ENCODE peak calls at places on chromosome 20, in six cellular contexts. K, S, Z, E, O and W are unnamed samples.

GRCh38 chr20:19756756-19757486 is 1.1 kb upstream of the RIN2 start:
- DNase-seq in O (no peak), E (no peak), Z (no peak), K (no peak), S (no peak), W (no peak)

GRCh38 chr20:36285746-36286447 is 20.2 kb upstream of the DLGAP4 start:
- DNase-seq in Z (no peak), E (peak; percentile 26), O (no peak), K (no peak), S (no peak), W (no peak)

GRCh38 chr20:11395581-11395980 is 522.1 kb upstream of the BTBD3 start:
- DNase-seq in O (no peak), Z (no peak), S (no peak), E (no peak), K (no peak), W (peak; percentile 45)

GRCh38 chr20:5919634-5920544 is 30.4 kb downstream of the TRMT6 start:
- DNase-seq in E (no peak), Z (no peak), O (no peak), S (no peak), K (no peak), W (peak; percentile 58)

GRCh38 chr20:50625986-50626677 is 65.2 kb downstream of the RIPOR3 start:
- DNase-seq in Z (peak; percentile 56), K (no peak), O (peak; percentile 49), S (peak; percentile 70), E (peak; percentile 86), W (no peak)

GRCh38 chr20:31861346-31862156 is 8.8 kb downstream of the DUSP15 start:
- DNase-seq in S (peak; percentile 43), O (peak; percentile 39), E (peak; percentile 76), Z (no peak), K (no peak), W (peak; percentile 32)

GRCh38 chr20:25315418-25316210 is 67.7 kb downstream of the PYGB start:
- DNase-seq in Z (peak; percentile 11), O (no peak), E (no peak), K (no peak), S (no peak), W (peak; percentile 54)

GRCh38 chr20:46993465-46994095 is 98.9 kb downstream of the EYA2 start:
- DNase-seq in Z (no peak), O (no peak), K (no peak), E (no peak), S (no peak), W (no peak)

GRCh38 chr20:25052255-25053206 is 5.4 kb downstream of the ACSS1 start:
- DNase-seq in O (peak; percentile 28), S (no peak), Z (no peak), K (no peak), E (peak; percentile 35), W (no peak)

GRCh38 chr20:40966103-40966502 is 62.5 kb upstream of the TOP1 start:
- DNase-seq in S (no peak), O (no peak), K (no peak), E (no peak), Z (no peak), W (no peak)

GRCh38 chr20:12072945-12073245 is 155.2 kb downstream of the BTBD3 start:
- DNase-seq in Z (no peak), O (no peak), K (no peak), E (no peak), S (peak; percentile 46), W (no peak)

GRCh38 chr20:56202493-56203077 is 45.9 kb upstream of the MC3R start:
- DNase-seq in E (no peak), Z (no peak), S (no peak), O (peak; percentile 17), K (no peak), W (peak; percentile 23)

GRCh38 chr20:56995635-56996075 is 270.8 kb downstream of the BMP7 start:
- DNase-seq in O (no peak), Z (no peak), E (no peak), S (no peak), K (no peak), W (peak; percentile 17)

GRCh38 chr20:46635514-46636091 is 15.7 kb downstream of the SLC13A3 start:
- DNase-seq in O (no peak), Z (no peak), K (no peak), E (no peak), S (no peak), W (peak; percentile 15)

GRCh38 chr20:57650756-57651483 is 30.7 kb upstream of the ZBP1 start:
- DNase-seq in S (no peak), Z (no peak), O (no peak), K (no peak), E (no peak), W (no peak)

GRCh38 chr20:47821481-47822100 is 36.3 kb upstream of the SULF2 start:
- DNase-seq in K (no peak), O (no peak), S (no peak), E (no peak), Z (no peak), W (peak; percentile 92)

GRCh38 chr20:37968726-37969401 is 64.4 kb downstream of the TTI1 start:
- DNase-seq in S (no peak), E (no peak), O (no peak), Z (no peak), K (no peak), W (no peak)

GRCh38 chr20:56322661-56323060 is 36.1 kb upstream of the FAM210B start:
- DNase-seq in S (no peak), K (no peak), O (no peak), E (no peak), Z (no peak), W (no peak)

DNA sequence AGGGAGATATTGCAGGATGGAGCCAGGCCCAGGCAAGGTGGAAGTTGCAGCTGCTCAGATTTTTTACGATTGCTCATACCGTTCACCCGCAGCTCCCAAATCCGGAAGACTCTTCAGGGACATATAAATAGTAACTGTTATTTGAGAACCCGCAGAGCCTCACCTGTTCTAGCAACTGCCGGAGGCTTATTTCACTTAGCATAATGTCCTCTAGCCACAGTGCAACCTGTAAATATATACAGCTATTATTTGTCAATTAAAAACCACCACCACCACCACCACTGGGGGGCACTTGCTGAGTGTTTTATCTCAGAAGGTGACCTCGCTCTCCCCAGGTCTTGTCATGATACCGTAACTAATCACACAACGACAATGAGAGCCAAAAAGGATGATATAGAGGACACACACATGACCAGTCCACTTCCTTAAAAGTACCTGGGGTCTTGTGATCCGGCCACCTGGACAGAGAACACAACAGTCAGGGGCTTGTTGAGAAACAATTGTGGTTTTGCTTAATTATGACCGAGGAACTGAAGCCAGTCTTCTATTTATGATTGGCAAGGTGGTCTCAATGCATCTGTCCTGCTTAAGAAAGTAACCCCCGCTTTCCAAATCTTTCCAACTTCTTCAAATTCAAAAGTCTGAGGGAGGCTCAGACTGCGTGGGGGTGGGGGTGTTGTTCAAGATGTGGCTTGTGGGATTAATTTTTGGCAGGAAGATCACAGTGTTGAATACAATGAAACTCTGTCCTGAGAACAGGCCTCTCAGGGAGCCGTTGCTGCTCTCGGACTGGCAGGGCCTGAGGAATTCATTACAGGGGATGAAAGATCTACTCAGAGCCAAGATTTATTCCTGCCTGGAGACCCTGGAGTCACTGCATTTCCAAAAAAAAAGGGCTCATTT is 107.7 kb upstream of the PRND start:
- DNase-seq in E (no peak), S (peak; percentile 71), K (peak; percentile 74), O (peak; percentile 34), Z (peak; percentile 52), W (peak; percentile 85)
- H3K27ac ChIP-seq in E (peak overlapping the region; percentile 64), S (no peak overlapping the region), K (peak overlapping the region; percentile 79), O (no peak overlapping the region), Z (peak overlapping the region; percentile 77), W (peak overlapping the region; percentile 81)

DNA sequence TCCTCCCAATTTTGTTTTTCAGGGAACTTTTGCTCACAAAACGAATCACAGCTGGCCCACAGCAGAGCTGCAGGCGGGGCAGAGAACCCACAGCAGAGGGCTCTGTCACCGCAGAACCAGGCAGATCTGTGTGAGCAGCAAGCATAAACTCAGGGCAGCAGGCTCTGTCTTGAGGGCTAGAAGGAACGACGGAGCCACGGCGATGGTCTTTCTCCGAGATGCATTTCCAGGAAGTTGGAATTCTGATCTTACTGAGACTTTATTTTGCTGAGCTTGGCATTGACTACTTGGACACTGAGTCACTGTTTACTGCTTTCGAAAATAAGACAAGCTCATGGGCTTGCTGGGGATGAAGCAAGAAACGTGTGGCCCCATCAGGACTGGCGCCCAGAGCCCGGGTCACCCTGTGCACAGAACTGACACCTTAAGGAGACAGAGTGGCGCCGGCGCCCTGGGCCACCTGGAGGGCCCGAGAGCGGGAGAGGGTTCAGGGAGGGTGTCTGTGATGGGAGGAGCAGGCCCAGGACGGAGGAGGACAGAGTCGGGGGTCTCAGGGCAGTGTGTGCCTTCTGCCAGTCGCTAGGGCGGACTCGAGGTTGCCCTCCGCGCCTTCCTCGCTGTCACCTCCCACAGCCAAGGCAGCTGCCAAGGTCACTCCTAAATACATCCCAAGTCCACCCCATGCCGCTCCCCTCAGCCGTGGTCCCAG is 106.2 kb upstream of the NXT1 start:
- DNase-seq in E (peak; percentile 69), O (peak; percentile 55), K (no peak), Z (no peak), S (peak; percentile 58), W (no peak)
- H3K27ac ChIP-seq in E (no peak overlapping the region), O (no peak overlapping the region), K (no peak overlapping the region), Z (peak overlapping the region; percentile 25), S (peak overlapping the region; percentile 60), W (no peak overlapping the region)

DNA sequence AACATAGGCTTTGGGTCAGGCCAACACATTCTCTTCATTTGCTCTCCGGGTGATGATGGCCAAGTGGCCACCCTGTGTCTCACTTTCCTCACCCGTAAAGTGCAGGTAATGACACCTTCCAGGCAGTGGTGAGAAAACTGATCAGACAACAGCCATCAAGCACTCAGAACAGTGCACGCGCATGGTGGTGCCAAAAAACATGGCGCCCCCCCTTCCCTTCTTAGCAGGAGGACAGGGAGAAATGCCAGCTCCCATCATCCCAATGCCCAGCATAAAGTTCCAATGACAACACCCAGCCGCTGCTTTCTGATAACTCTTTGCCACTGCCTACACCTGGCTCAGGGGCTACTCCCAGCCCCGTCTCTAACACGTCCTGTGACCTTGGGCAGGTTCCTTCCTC is 8.4 kb downstream of the BPIFB1 start:
- DNase-seq in K (no peak), Z (no peak), E (no peak), O (no peak), S (no peak), W (no peak)
- H3K27ac ChIP-seq in K (no peak overlapping the region), Z (no peak overlapping the region), E (no peak overlapping the region), O (no peak overlapping the region), S (no peak overlapping the region), W (no peak overlapping the region)

GRCh38 chr20:44027686-44028340 is 113.2 kb downstream of the TOX2 start:
- DNase-seq in K (no peak), O (no peak), S (no peak), E (no peak), Z (no peak), W (no peak)

GRCh38 chr20:44028868-44029847 is 114.5 kb downstream of the TOX2 start:
- DNase-seq in E (no peak), S (no peak), K (no peak), Z (no peak), O (no peak), W (no peak)

GRCh38 chr20:44026932-44027685 is 112.5 kb downstream of the TOX2 start:
- DNase-seq in Z (no peak), S (no peak), K (no peak), O (no peak), E (no peak), W (no peak)

GRCh38 chr20:44029848-44030230 is 115.2 kb downstream of the TOX2 start:
- DNase-seq in S (no peak), E (no peak), K (no peak), Z (no peak), O (no peak), W (no peak)

DNA sequence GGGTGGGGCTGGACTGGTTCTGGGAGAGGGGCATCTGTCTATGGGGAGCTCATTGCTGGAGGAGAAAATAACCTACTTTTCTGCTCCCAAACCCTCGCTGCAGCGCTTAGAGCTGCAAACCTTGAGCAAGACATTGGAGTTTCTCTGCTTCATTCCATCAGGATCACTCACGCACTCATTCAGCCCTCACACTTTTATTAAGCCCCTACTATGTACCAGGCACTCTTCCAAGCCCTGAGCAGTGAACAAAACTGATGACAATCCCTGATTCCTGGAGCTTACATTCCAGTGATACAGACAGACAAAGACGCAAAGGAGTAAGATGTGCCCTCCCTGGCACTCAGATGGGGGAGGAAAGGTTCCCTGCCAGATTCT is 113.7 kb downstream of the TOX2 start:
- DNase-seq in O (no peak), E (no peak), K (no peak), Z (no peak), S (no peak), W (no peak)
- H3K27ac ChIP-seq in O (no peak overlapping the region), E (no peak overlapping the region), K (no peak overlapping the region), Z (no peak overlapping the region), S (no peak overlapping the region), W (no peak overlapping the region)